ENCODE peak calls at places on chromosomes 6 and 20, in nine cellular contexts. One of them, this sample, is unnamed.

GRCh38 chr20:35129647-35130069 is 17.5 kb downstream of the EDEM2 start:
- DNase-seq in myocyte: no peak
- DNase-seq in ELR: peak
- DNase-seq in naive B cell: no peak
- DNase-seq in natural killer cell treated with Interleukin-12 subunit alpha and Interleukin-12 subunit beta and Interleukin-15 and Interleukin-18, amount 100 ng/mL, for 72 hours: no peak
- DNase-seq in stimulated activated CD8-positive, alpha-beta memory T cell treated with anti-CD3 and anti-CD28 coated beads, Interleukin-4, amount 100 ng/mL, for 48 hours: no peak
- DNase-seq in activated T-helper 1 cell treated with anti-CD3 and anti-CD28 coated beads, Interleukin-2, amount 50 U/mL, for 16 hours: no peak
- DNase-seq in iris pigment epithelial cell: peak
- DNase-seq in adipocyte: no peak
- DNase-seq in this sample: no peak

GRCh38 chr6:106745824-106746610 is 116.6 kb downstream of the QRSL1 start:
- DNase-seq in myocyte: peak
- DNase-seq in ELR: peak
- DNase-seq in naive B cell: no peak
- DNase-seq in natural killer cell treated with Interleukin-12 subunit alpha and Interleukin-12 subunit beta and Interleukin-15 and Interleukin-18, amount 100 ng/mL, for 72 hours: no peak
- DNase-seq in stimulated activated CD8-positive, alpha-beta memory T cell treated with anti-CD3 and anti-CD28 coated beads, Interleukin-4, amount 100 ng/mL, for 48 hours: no peak
- DNase-seq in activated T-helper 1 cell treated with anti-CD3 and anti-CD28 coated beads, Interleukin-2, amount 50 U/mL, for 16 hours: no peak
- DNase-seq in iris pigment epithelial cell: peak
- DNase-seq in adipocyte: no peak
- DNase-seq in this sample: no peak

GRCh38 chr6:63452117-63452516 is 120.2 kb upstream of the LOC128125822 start:
- DNase-seq in myocyte: no peak
- DNase-seq in ELR: no peak
- DNase-seq in naive B cell: no peak
- DNase-seq in natural killer cell treated with Interleukin-12 subunit alpha and Interleukin-12 subunit beta and Interleukin-15 and Interleukin-18, amount 100 ng/mL, for 72 hours: no peak
- DNase-seq in stimulated activated CD8-positive, alpha-beta memory T cell treated with anti-CD3 and anti-CD28 coated beads, Interleukin-4, amount 100 ng/mL, for 48 hours: no peak
- DNase-seq in activated T-helper 1 cell treated with anti-CD3 and anti-CD28 coated beads, Interleukin-2, amount 50 U/mL, for 16 hours: no peak
- DNase-seq in iris pigment epithelial cell: peak
- DNase-seq in adipocyte: no peak
- DNase-seq in this sample: no peak

GRCh38 chr6:44653091-44653490 is 265.6 kb downstream of the CDC5L start:
- DNase-seq in myocyte: no peak
- DNase-seq in ELR: no peak
- DNase-seq in naive B cell: no peak
- DNase-seq in natural killer cell treated with Interleukin-12 subunit alpha and Interleukin-12 subunit beta and Interleukin-15 and Interleukin-18, amount 100 ng/mL, for 72 hours: no peak
- DNase-seq in stimulated activated CD8-positive, alpha-beta memory T cell treated with anti-CD3 and anti-CD28 coated beads, Interleukin-4, amount 100 ng/mL, for 48 hours: no peak
- DNase-seq in activated T-helper 1 cell treated with anti-CD3 and anti-CD28 coated beads, Interleukin-2, amount 50 U/mL, for 16 hours: no peak
- DNase-seq in iris pigment epithelial cell: no peak
- DNase-seq in adipocyte: no peak
- DNase-seq in this sample: no peak

GRCh38 chr20:57600324-57601210 is 19.7 kb downstream of the ZBP1 start:
- DNase-seq in myocyte: no peak
- DNase-seq in ELR: peak
- DNase-seq in naive B cell: no peak
- DNase-seq in natural killer cell treated with Interleukin-12 subunit alpha and Interleukin-12 subunit beta and Interleukin-15 and Interleukin-18, amount 100 ng/mL, for 72 hours: no peak
- DNase-seq in stimulated activated CD8-positive, alpha-beta memory T cell treated with anti-CD3 and anti-CD28 coated beads, Interleukin-4, amount 100 ng/mL, for 48 hours: no peak
- DNase-seq in activated T-helper 1 cell treated with anti-CD3 and anti-CD28 coated beads, Interleukin-2, amount 50 U/mL, for 16 hours: no peak
- DNase-seq in iris pigment epithelial cell: peak
- DNase-seq in adipocyte: no peak
- DNase-seq in this sample: no peak

GRCh38 chr6:2230659-2231277 is 14.6 kb downstream of the GMDS start:
- DNase-seq in myocyte: no peak
- DNase-seq in ELR: no peak
- DNase-seq in naive B cell: no peak
- DNase-seq in natural killer cell treated with Interleukin-12 subunit alpha and Interleukin-12 subunit beta and Interleukin-15 and Interleukin-18, amount 100 ng/mL, for 72 hours: no peak
- DNase-seq in stimulated activated CD8-positive, alpha-beta memory T cell treated with anti-CD3 and anti-CD28 coated beads, Interleukin-4, amount 100 ng/mL, for 48 hours: no peak
- DNase-seq in activated T-helper 1 cell treated with anti-CD3 and anti-CD28 coated beads, Interleukin-2, amount 50 U/mL, for 16 hours: no peak
- DNase-seq in iris pigment epithelial cell: no peak
- DNase-seq in adipocyte: no peak
- DNase-seq in this sample: no peak

GRCh38 chr6:150343434-150343833 is 25.4 kb upstream of the IYD start:
- DNase-seq in myocyte: no peak
- DNase-seq in ELR: no peak
- DNase-seq in naive B cell: no peak
- DNase-seq in natural killer cell treated with Interleukin-12 subunit alpha and Interleukin-12 subunit beta and Interleukin-15 and Interleukin-18, amount 100 ng/mL, for 72 hours: no peak
- DNase-seq in stimulated activated CD8-positive, alpha-beta memory T cell treated with anti-CD3 and anti-CD28 coated beads, Interleukin-4, amount 100 ng/mL, for 48 hours: no peak
- DNase-seq in activated T-helper 1 cell treated with anti-CD3 and anti-CD28 coated beads, Interleukin-2, amount 50 U/mL, for 16 hours: no peak
- DNase-seq in iris pigment epithelial cell: no peak
- DNase-seq in adipocyte: peak
- DNase-seq in this sample: no peak

GRCh38 chr6:135267085-135267484 is 86.0 kb downstream of the MYB start:
- DNase-seq in myocyte: no peak
- DNase-seq in ELR: no peak
- DNase-seq in naive B cell: no peak
- DNase-seq in natural killer cell treated with Interleukin-12 subunit alpha and Interleukin-12 subunit beta and Interleukin-15 and Interleukin-18, amount 100 ng/mL, for 72 hours: no peak
- DNase-seq in stimulated activated CD8-positive, alpha-beta memory T cell treated with anti-CD3 and anti-CD28 coated beads, Interleukin-4, amount 100 ng/mL, for 48 hours: no peak
- DNase-seq in activated T-helper 1 cell treated with anti-CD3 and anti-CD28 coated beads, Interleukin-2, amount 50 U/mL, for 16 hours: no peak
- DNase-seq in iris pigment epithelial cell: no peak
- DNase-seq in adipocyte: no peak
- DNase-seq in this sample: no peak

GRCh38 chr6:89610149-89610642 is 28.4 kb downstream of the LYRM2 start:
- DNase-seq in myocyte: peak
- DNase-seq in ELR: peak
- DNase-seq in naive B cell: peak
- DNase-seq in natural killer cell treated with Interleukin-12 subunit alpha and Interleukin-12 subunit beta and Interleukin-15 and Interleukin-18, amount 100 ng/mL, for 72 hours: peak
- DNase-seq in stimulated activated CD8-positive, alpha-beta memory T cell treated with anti-CD3 and anti-CD28 coated beads, Interleukin-4, amount 100 ng/mL, for 48 hours: peak
- DNase-seq in activated T-helper 1 cell treated with anti-CD3 and anti-CD28 coated beads, Interleukin-2, amount 50 U/mL, for 16 hours: peak
- DNase-seq in iris pigment epithelial cell: peak
- DNase-seq in adipocyte: peak
- DNase-seq in this sample: peak

GRCh38 chr6:47992805-47993204 is 118.2 kb downstream of the PTCHD4 start:
- DNase-seq in myocyte: peak
- DNase-seq in ELR: no peak
- DNase-seq in naive B cell: no peak
- DNase-seq in natural killer cell treated with Interleukin-12 subunit alpha and Interleukin-12 subunit beta and Interleukin-15 and Interleukin-18, amount 100 ng/mL, for 72 hours: no peak
- DNase-seq in stimulated activated CD8-positive, alpha-beta memory T cell treated with anti-CD3 and anti-CD28 coated beads, Interleukin-4, amount 100 ng/mL, for 48 hours: no peak
- DNase-seq in activated T-helper 1 cell treated with anti-CD3 and anti-CD28 coated beads, Interleukin-2, amount 50 U/mL, for 16 hours: no peak
- DNase-seq in iris pigment epithelial cell: no peak
- DNase-seq in adipocyte: no peak
- DNase-seq in this sample: no peak